ENCODE peak calls at places on chromosomes 5 and 9, in six cellular contexts. R is HepG2, W is SK-N-SH, L is astrocyte, X is HCT116, E is PC-9. K is an unnamed sample. For H3K4me1, the result is how much of the 10 kb centered on the place peaks cover.

GRCh38 chr5:42337143-42337542 is 86.1 kb upstream of the GHR start:
- DNase-seq in E (no peak), R (no peak), L (no peak), W (no peak), X (no peak), K (no peak)

GRCh38 chr5:148020247-148020646 is 43.5 kb upstream of the SPINK5 start:
- DNase-seq in X (no peak), L (no peak), W (no peak), E (no peak), R (no peak), K (no peak)

GRCh38 chr5:139787568-139788293 is 7.9 kb upstream of the PSD2 start:
- DNase-seq in R (peak), E (peak), L (peak), X (peak), W (peak), K (peak)

GRCh38 chr9:96048116-96048953 is 172.8 kb downstream of the ERCC6L2 start:
- DNase-seq in R (peak), W (peak), E (no peak), X (no peak), L (no peak), K (peak)

GRCh38 chr9:106350777-106351176 is 512.2 kb upstream of the ZNF462 start:
- DNase-seq in R (no peak), E (no peak), X (no peak), W (no peak), L (no peak), K (no peak)

GRCh38 chr9:127447416-127448111 is 3.6 kb downstream of the RPL12 start:
- DNase-seq in X (no peak), L (peak), W (no peak), E (no peak), R (no peak), K (no peak)

GRCh38 chr9:114300846-114301797 is 21.8 kb upstream of the ORM1 start:
- DNase-seq in W (no peak), L (no peak), R (no peak), E (no peak), X (no peak), K (no peak)

GRCh38 chr9:4167040-4167671 is 132.7 kb downstream of the GLIS3 start:
- DNase-seq in W (no peak), X (no peak), R (no peak), L (peak), E (no peak), K (no peak)

GRCh38 chr9:23695572-23695971 is 130.5 kb downstream of the ELAVL2 start:
- DNase-seq in X (no peak), W (no peak), L (no peak), E (no peak), R (no peak), K (no peak)

GRCh38 chr5:137366526-137366925 is 132.6 kb downstream of the SPOCK1 start:
- DNase-seq in W (peak), X (no peak), R (no peak), E (no peak), L (peak), K (no peak)

GRCh38 chr5:135488727-135489465 is 36.7 kb upstream of the TIFAB start:
- DNase-seq in X (peak), W (peak), E (peak), R (peak), L (peak), K (peak)

GRCh38 chr5:168865973-168866372 is 286.8 kb upstream of the PANK3 start:
- DNase-seq in W (no peak), R (no peak), E (no peak), X (no peak), L (no peak), K (peak)

GRCh38 chr5:66987126-66987525 is 209.5 kb downstream of the CD180 start:
- DNase-seq in E (no peak), R (no peak), L (peak), W (no peak), X (no peak), K (no peak)

GRCh38 chr5:174951151-174951780 is 226.9 kb downstream of the MSX2 start:
- DNase-seq in R (peak), X (peak), L (peak), W (peak), E (peak), K (peak)

GRCh38 chr5:178546675-178547033 is 43.5 kb downstream of the COL23A1 start:
- DNase-seq in L (no peak), X (no peak), E (no peak), R (no peak), W (no peak), K (no peak)

GRCh38 chr5:175235251-175235963 is 208.6 kb downstream of the DRD1 start:
- DNase-seq in W (no peak), R (no peak), L (no peak), X (no peak), E (no peak), K (no peak)

GRCh38 chr5:74895906-74896305 is 29.7 kb upstream of the FAM169A start:
- DNase-seq in X (no peak), R (no peak), E (no peak), L (peak), W (no peak), K (no peak)

GRCh38 chr5:154934881-154935280 is 3.1 kb downstream of the GEMIN5 start:
- DNase-seq in E (no peak), W (no peak), R (no peak), X (no peak), L (no peak), K (no peak)

GRCh38 chr9:137488330-137488653 is 29.2 kb upstream of the NSMF start:
- DNase-seq in X (no peak), R (no peak), L (no peak), W (peak), E (no peak), K (no peak)

GRCh38 chr5:76401801-76402250 is 1.3 kb upstream of the IQGAP2 start:
- DNase-seq in R (no peak), E (no peak), L (no peak), X (no peak), W (no peak), K (no peak)

GRCh38 chr9:13568446-13568845 is 289.0 kb upstream of the MPDZ start:
- DNase-seq in X (no peak), W (no peak), E (no peak), R (no peak), L (peak), K (no peak)

GRCh38 chr5:139374909-139375308 is 8.2 kb downstream of the SLC23A1 start:
- DNase-seq in E (no peak), R (no peak), L (no peak), W (no peak), X (no peak), K (no peak)

GRCh38 chr5:102561894-102562760 is 63.3 kb upstream of the SLCO6A1 start:
- DNase-seq in W (no peak), X (peak), R (peak), L (no peak), E (peak), K (peak)

GRCh38 chr9:34519321-34520020 is 3.3 kb downstream of the ENHO start:
- DNase-seq in X (no peak), W (no peak), L (no peak), R (no peak), E (no peak), K (no peak)

GRCh38 chr9:93132946-93133640 is 958 bp downstream of the NINJ1 start:
- DNase-seq in X (no peak), E (peak), R (peak), W (no peak), L (no peak), K (peak)

GRCh38 chr5:126544087-126544740 is 50.8 kb downstream of the ALDH7A1 start:
- DNase-seq in L (no peak), X (peak), E (no peak), W (peak), R (peak), K (peak)

GRCh38 chr9:134678206-134678605 is 36.6 kb downstream of the COL5A1 start:
- DNase-seq in E (no peak), W (no peak), R (no peak), L (no peak), X (no peak), K (no peak)

GRCh38 chr9:73008273-73008672 is 55.4 kb upstream of the ALDH1A1 start:
- DNase-seq in L (no peak), E (no peak), W (no peak), R (no peak), X (no peak), K (no peak)

GRCh38 chr5:29370248-29370647 is 1823.2 kb upstream of the CDH6 start:
- DNase-seq in W (no peak), L (no peak), R (no peak), E (no peak), X (no peak), K (no peak)

GRCh38 chr9:13113201-13113600 is 166.3 kb downstream of the MPDZ start:
- DNase-seq in W (no peak), L (peak), R (no peak), X (no peak), E (no peak), K (no peak)

GRCh38 chr9:107438211-107439030 is 51.1 kb downstream of the KLF4 start:
- DNase-seq in E (peak), R (no peak), W (no peak), X (no peak), L (no peak), K (peak)

GRCh38 chr9:83204047-83204446 is 141.1 kb upstream of the RASEF start:
- DNase-seq in R (no peak), X (no peak), E (no peak), L (no peak), W (no peak), K (no peak)

GRCh38 chr5:157217289-157218024 is 36.8 kb downstream of the ITK start:
- DNase-seq in E (no peak), R (no peak), W (no peak), L (no peak), X (no peak), K (no peak)

GRCh38 chr5:176818391-176819098 is 8.2 kb downstream of the UNC5A start:
- DNase-seq in E (peak), R (peak), W (no peak), L (no peak), X (peak), K (no peak)

GRCh38 chr5:82425591-82425990 is 147.4 kb upstream of the RPS23 start:
- DNase-seq in R (no peak), W (no peak), E (no peak), L (peak), X (no peak), K (no peak)

GRCh38 chr5:62310426-62311105 is 4.6 kb downstream of the KIF2A start:
- DNase-seq in W (no peak), X (no peak), L (no peak), R (no peak), E (no peak), K (no peak)

GRCh38 chr5:62306494-62307363 is 723 bp downstream of the KIF2A start:
- DNase-seq in R (no peak), X (no peak), L (peak), W (peak), E (peak), K (peak)

GRCh38 chr5:62307364-62307689 is 1.3 kb downstream of the KIF2A start:
- DNase-seq in W (no peak), X (no peak), E (no peak), R (no peak), L (no peak), K (no peak)

GRCh38 chr5:62309107-62309506 is 3.1 kb downstream of the KIF2A start:
- DNase-seq in R (no peak), L (no peak), E (no peak), W (no peak), X (no peak), K (no peak)

GRCh38 chr5:62308439-62308838 is 2.4 kb downstream of the KIF2A start:
- DNase-seq in R (no peak), E (no peak), X (no peak), W (no peak), L (no peak), K (no peak)
- H3K4me1 ChIP-seq in R (under half), E (under half), X (under half), W (under half), L (under half), K (under half)

GRCh38 chr9:97310023-97310422 is 2.6 kb downstream of the CCDC180 start:
- DNase-seq in R (no peak), W (no peak), X (no peak), E (no peak), L (no peak), K (no peak)

GRCh38 chr9:97305501-97306298 is 1.8 kb upstream of the CCDC180 start:
- DNase-seq in E (no peak), R (no peak), X (no peak), L (no peak), W (no peak), K (no peak)

GRCh38 chr9:97309260-97309659 is 1.8 kb downstream of the CCDC180 start:
- DNase-seq in L (no peak), X (no peak), W (no peak), R (no peak), E (no peak), K (no peak)

GRCh38 chr9:97307091-97307490 is 368 bp upstream of the CCDC180 start:
- DNase-seq in X (no peak), E (peak), R (no peak), W (peak), L (peak), K (peak)

DNA sequence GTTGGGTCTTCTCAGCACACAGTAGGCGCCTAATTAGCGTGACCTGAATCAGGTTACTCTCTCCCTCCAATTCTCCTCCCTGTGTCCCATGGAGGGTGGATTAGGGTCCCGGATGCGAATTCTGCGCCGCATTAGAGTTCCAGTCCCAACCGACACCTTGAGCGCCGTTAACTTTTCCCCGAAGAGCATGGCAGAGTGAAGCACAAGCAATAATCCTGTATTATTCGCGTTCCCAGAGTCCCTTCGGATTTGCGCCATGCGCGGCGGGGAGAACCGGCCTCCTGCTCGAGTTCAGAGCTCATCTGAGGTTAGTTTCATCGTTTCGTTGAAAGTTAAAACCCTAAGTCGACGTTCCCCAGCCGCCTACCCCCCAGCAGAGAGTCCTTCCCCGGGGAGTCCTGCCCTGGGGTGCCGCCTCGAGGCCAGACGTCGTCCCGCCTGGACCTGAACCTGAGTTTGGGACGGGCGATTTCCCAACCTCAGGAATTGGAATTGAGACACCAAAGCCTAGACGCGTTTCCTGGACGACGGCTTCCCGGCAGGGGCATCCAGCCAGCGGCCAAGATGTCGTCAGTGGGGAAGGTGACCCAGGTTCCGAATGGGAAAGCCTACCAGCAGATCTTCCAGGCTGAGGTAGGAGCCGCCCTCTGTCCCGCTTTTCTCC is at the start of gene CCDC180:
- DNase-seq in X (no peak), R (no peak), E (no peak), L (no peak), W (no peak), K (no peak)
- H2AFZ ChIP-seq in X (no peak), R (no peak), E (no peak), L (peak), W (no peak), K (no peak)

DNA sequence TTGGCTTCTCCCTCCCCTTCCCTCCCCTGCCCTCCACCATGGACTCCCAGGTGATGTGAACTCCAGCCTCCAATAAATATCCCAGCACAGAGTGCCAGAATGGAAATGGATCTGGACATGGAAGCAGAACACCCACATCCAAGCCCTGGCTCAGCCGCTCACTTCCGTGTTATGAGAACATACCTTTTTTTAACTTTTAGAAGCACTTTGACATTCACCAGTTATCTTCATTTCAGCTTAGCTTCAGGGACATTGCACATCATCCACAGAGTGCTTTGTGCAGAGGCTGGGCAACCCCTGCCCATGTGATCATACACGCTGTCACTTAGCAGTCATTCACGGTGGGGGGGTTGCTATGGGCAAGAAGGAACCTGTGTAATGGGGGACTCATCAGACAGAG is 9.1 kb downstream of the AFAP1L1 start:
- DNase-seq in R (no peak), E (no peak), L (no peak), X (no peak), W (no peak), K (no peak)
- H3K4me1 ChIP-seq in R (under half), E (under half), L (under half), X (under half), W (under half), K (under half)

DNA sequence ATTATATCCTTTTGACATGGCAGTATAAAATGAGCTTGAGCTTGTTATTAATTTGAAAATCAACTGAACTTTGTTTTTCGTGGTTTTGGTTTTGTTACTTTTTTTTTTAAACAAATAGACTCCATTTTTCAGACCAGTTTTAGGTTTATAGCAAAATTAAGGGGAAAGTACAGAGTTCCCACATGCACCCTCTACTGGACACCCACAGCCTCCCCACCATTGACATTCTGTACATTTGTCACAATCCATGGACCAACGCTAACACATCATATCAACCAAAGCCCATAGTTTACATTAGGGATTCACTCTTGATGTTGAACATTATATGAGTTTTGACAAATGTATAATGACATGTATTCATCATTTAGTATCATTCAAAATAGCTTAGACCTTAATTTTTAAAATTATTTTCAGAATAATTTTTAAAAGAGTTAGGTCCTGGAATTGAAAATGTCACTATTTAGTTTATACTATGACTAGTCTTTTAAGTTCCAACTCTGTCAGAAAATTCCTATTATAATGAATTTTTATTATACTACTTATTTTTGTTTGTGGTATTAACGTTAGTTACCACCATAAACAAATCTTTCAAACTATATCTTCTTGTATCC is 35.3 kb upstream of the JMY start:
- DNase-seq in R (peak), X (no peak), W (peak), E (no peak), L (no peak), K (peak)
- H2AFZ ChIP-seq in R (no peak), X (peak), W (peak), E (no peak), L (no peak), K (no peak)

GRCh38 chr9:706606-707451 is 134.7 kb upstream of the DMRT1 start:
- DNase-seq in X (no peak), E (peak), W (peak), R (peak), L (peak), K (peak)
- H3K4me1 ChIP-seq in X (under half), E (under half), W (under half), R (half or more), L (under half), K (under half)

DNA sequence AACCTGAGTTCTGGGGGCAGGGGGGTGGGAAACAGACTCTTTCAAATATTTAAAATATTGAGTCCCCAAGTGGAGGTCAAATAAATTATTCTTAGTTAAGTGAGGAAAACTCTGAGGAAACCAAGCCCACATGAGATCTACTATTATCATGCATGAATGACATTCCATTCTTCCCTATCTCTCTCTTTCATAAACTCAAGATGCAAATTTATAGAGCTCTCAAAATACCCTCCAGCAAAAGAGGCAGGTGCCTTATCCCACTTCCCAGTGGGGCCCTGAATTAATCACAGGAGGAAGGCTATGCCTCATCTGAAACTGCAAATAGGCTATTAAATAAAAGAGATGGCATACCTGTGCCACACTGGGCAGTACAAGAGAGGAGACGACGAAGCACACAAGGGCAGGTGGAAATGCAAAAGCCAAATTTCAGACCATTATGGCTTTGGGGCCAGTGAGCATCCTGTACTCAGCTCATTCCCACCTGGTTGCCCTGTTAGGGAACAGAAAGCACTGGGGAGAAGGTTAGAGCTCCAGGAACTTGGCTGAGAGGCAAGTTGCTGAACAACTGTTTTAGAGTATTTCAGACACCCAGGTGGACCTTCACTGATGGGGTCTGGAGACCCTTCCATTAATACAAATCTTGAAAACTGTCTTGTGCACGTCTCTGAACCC is 102.2 kb upstream of the EQTN start:
- DNase-seq in E (no peak), W (no peak), R (no peak), X (no peak), L (no peak), K (no peak)
- H2AFZ ChIP-seq in E (no peak), W (no peak), R (no peak), X (no peak), L (no peak), K (no peak)